ENCODE peak calls at places on chromosomes 2 and 18, in five cellular contexts. One of them, this sample, is unnamed.
A peak's percentile ranks its signal among the peaks of the same experiment; 100 is the strongest.

GRCh38 chr2:131419447-131419846 is 55.5 kb upstream of the RAB6D start:
- DNase-seq in A549: no peak
- DNase-seq in CD4-positive, alpha-beta T cell: no peak
- DNase-seq in pancreas: no peak
- DNase-seq in adrenal gland: no peak
- DNase-seq in this sample: no peak

GRCh38 chr18:25229080-25229479 is 122.9 kb downstream of the ZNF521 start:
- DNase-seq in A549: no peak
- DNase-seq in CD4-positive, alpha-beta T cell: no peak
- DNase-seq in pancreas: no peak
- DNase-seq in adrenal gland: peak; percentile 30
- DNase-seq in this sample: no peak

GRCh38 chr2:171390941-171391516 is 42.8 kb downstream of the METTL8 start:
- DNase-seq in A549: peak; percentile 31
- DNase-seq in CD4-positive, alpha-beta T cell: no peak
- DNase-seq in pancreas: no peak
- DNase-seq in adrenal gland: no peak
- DNase-seq in this sample: no peak

GRCh38 chr18:59298871-59299270 is 19.6 kb downstream of the CPLX4 start:
- DNase-seq in A549: no peak
- DNase-seq in CD4-positive, alpha-beta T cell: no peak
- DNase-seq in pancreas: no peak
- DNase-seq in adrenal gland: no peak
- DNase-seq in this sample: no peak

GRCh38 chr2:189613650-189614420 is 33.2 kb upstream of the SLC40A1 start:
- DNase-seq in A549: peak; percentile 37
- DNase-seq in CD4-positive, alpha-beta T cell: no peak
- DNase-seq in pancreas: no peak
- DNase-seq in adrenal gland: peak; percentile 56
- DNase-seq in this sample: no peak

GRCh38 chr18:32429427-32429826 is 41.3 kb downstream of the GAREM1 start:
- DNase-seq in A549: no peak
- DNase-seq in CD4-positive, alpha-beta T cell: no peak
- DNase-seq in pancreas: no peak
- DNase-seq in adrenal gland: no peak
- DNase-seq in this sample: no peak

GRCh38 chr18:59502899-59503245 is 143.8 kb upstream of the LMAN1 start:
- DNase-seq in A549: no peak
- DNase-seq in CD4-positive, alpha-beta T cell: no peak
- DNase-seq in pancreas: no peak
- DNase-seq in adrenal gland: no peak
- DNase-seq in this sample: no peak

GRCh38 chr18:46264255-46264654 is 160.1 kb downstream of the HAUS1 start:
- DNase-seq in A549: peak; percentile 42
- DNase-seq in CD4-positive, alpha-beta T cell: no peak
- DNase-seq in pancreas: no peak
- DNase-seq in adrenal gland: no peak
- DNase-seq in this sample: no peak

GRCh38 chr2:239736358-239737143 is 288.6 kb downstream of the NDUFA10 start:
- DNase-seq in A549: no peak
- DNase-seq in CD4-positive, alpha-beta T cell: no peak
- DNase-seq in pancreas: no peak
- DNase-seq in adrenal gland: no peak
- DNase-seq in this sample: no peak

GRCh38 chr2:72859831-72860262 is 27.4 kb upstream of the SPR start:
- DNase-seq in A549: peak; percentile 80
- DNase-seq in CD4-positive, alpha-beta T cell: peak; percentile 50
- DNase-seq in pancreas: peak; percentile 59
- DNase-seq in adrenal gland: peak; percentile 45
- DNase-seq in this sample: peak; percentile 74

GRCh38 chr2:31675485-31675901 is 94.8 kb upstream of the SRD5A2 start:
- DNase-seq in A549: peak; percentile 55
- DNase-seq in CD4-positive, alpha-beta T cell: no peak
- DNase-seq in pancreas: no peak
- DNase-seq in adrenal gland: no peak
- DNase-seq in this sample: no peak
- TF ChIP-seq CTCF in A549: peak; percentile 48
- TF ChIP-seq CTCF in CD4-positive, alpha-beta T cell: no peak
- TF ChIP-seq CTCF in pancreas: no peak
- TF ChIP-seq CTCF in adrenal gland: no peak
- TF ChIP-seq CTCF in this sample: no peak

DNA sequence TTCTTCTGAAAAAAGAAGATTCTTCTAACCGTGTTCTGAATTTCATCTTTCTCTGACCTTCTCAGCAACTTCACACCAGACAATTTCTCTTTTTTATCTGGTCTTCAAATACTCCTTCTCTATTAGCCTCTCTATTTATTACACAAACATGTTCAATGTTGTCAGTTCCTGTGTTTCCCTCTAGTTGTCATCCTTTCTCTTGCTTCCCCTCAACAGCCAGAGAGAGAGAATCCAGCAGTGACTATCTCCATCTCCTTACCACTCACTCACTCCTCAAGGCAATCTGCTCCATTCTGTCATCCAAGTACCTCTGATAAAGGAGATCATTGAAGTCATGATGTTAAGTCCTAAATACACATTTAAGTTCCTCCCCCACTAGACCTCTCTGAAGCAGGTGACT is 491.9 kb upstream of the CHAC2 start:
- DNase-seq in A549: no peak
- DNase-seq in CD4-positive, alpha-beta T cell: no peak
- DNase-seq in pancreas: no peak
- DNase-seq in adrenal gland: no peak
- DNase-seq in this sample: no peak
- TF ChIP-seq CTCF in A549: no peak
- TF ChIP-seq CTCF in CD4-positive, alpha-beta T cell: no peak
- TF ChIP-seq CTCF in pancreas: no peak
- TF ChIP-seq CTCF in adrenal gland: no peak
- TF ChIP-seq CTCF in this sample: no peak

GRCh38 chr2:77387324-77387723 is 134.9 kb downstream of the LRRTM4 start:
- DNase-seq in A549: no peak
- DNase-seq in CD4-positive, alpha-beta T cell: no peak
- DNase-seq in pancreas: no peak
- DNase-seq in adrenal gland: no peak
- DNase-seq in this sample: no peak
- TF ChIP-seq CTCF in A549: no peak
- TF ChIP-seq CTCF in CD4-positive, alpha-beta T cell: no peak
- TF ChIP-seq CTCF in pancreas: no peak
- TF ChIP-seq CTCF in adrenal gland: no peak
- TF ChIP-seq CTCF in this sample: no peak

DNA sequence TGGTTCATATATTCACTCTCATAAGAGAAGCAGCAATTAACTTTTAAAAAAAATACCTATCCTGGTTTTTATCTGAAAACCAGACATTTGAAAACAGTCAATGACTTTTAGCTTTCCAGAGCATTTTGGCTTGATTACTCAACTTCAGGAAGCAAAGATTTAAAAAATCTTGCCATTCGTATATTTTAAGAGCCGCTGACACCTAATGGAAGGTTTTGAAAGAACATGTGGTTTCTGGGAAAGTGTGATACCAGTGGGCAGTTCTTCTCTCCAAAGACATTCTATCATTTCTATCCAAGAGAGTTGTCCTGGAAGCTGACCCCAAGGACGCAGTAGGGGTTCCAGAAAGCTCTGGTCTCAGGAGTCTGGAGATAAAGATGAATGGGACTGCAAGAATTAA is 234.7 kb downstream of the TTC32 start:
- DNase-seq in A549: peak; percentile 64
- DNase-seq in CD4-positive, alpha-beta T cell: no peak
- DNase-seq in pancreas: no peak
- DNase-seq in adrenal gland: no peak
- DNase-seq in this sample: no peak
- TF ChIP-seq CTCF in A549: peak; percentile 76
- TF ChIP-seq CTCF in CD4-positive, alpha-beta T cell: no peak
- TF ChIP-seq CTCF in pancreas: no peak
- TF ChIP-seq CTCF in adrenal gland: no peak
- TF ChIP-seq CTCF in this sample: no peak

DNA sequence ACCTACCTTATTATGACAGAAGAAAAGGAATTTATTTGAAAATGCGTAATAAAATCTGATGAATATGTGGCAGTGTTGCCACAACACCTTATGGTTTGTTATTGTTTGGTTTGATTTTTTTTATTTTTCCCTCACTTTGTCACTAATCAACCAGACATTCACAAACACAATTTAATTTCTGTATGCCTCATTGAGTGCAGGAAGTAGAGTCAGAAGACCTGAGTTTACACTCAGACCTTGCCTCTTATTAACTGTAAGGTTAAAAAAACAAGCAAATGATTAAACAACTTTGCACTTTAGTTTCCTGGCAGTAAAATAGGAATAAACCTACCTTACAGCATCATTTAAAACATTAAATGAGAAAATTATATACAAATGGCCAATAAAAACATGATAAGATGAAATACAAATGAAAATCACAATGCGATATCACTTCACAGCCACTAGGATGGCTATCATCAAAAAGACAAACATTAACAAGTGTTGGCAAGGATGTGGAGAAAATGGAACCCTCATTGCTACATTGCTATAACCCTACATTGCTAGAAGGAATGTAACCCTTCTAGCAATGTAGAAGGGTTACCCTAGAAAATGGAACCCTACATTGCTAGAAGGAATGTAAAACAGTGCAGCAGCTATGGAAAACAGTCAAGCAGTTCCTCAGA is 3.3 kb downstream of the SESTD1 start:
- DNase-seq in A549: no peak
- DNase-seq in CD4-positive, alpha-beta T cell: no peak
- DNase-seq in pancreas: no peak
- DNase-seq in adrenal gland: no peak
- DNase-seq in this sample: no peak
- TF ChIP-seq CTCF in A549: no peak
- TF ChIP-seq CTCF in CD4-positive, alpha-beta T cell: no peak
- TF ChIP-seq CTCF in pancreas: no peak
- TF ChIP-seq CTCF in adrenal gland: no peak
- TF ChIP-seq CTCF in this sample: peak; percentile 30

GRCh38 chr2:97011977-97012569 is 25.7 kb upstream of the FAM178B start:
- DNase-seq in A549: peak; percentile 72
- DNase-seq in CD4-positive, alpha-beta T cell: no peak
- DNase-seq in pancreas: no peak
- DNase-seq in adrenal gland: peak; percentile 43
- DNase-seq in this sample: no peak
- TF ChIP-seq CTCF in A549: peak; percentile 58
- TF ChIP-seq CTCF in CD4-positive, alpha-beta T cell: peak; percentile 58
- TF ChIP-seq CTCF in pancreas: peak; percentile 14
- TF ChIP-seq CTCF in adrenal gland: peak; percentile 54
- TF ChIP-seq CTCF in this sample: no peak

DNA sequence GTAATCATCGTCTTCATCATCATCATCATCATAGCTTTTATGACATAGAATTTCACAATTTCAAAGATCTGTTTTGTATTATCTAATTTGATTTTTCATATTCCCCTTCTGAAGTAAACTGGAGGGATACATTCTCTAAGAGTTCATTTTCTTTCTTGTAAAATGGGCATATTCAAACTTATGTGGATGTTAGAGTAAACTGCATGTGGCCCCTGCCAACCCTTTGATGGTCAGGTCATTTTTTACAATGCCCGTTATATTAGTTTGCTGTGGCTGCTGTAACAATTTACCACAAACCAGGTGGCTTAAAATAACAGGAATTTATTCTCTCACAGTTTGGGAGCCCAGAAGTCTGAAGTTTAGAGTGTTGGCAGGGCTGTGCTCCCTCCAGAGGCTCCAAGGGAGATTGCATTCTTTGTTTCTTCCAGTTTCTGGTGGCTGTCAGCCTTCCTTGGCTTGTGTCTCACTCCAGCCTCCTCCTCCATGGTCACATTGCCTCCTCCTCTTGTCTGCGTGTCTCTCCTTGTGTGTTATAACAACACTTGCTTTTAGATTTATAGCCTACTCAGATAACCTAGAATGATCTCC is 127.5 kb upstream of the MMADHC start:
- DNase-seq in A549: peak; percentile 54
- DNase-seq in CD4-positive, alpha-beta T cell: no peak
- DNase-seq in pancreas: no peak
- DNase-seq in adrenal gland: no peak
- DNase-seq in this sample: no peak
- TF ChIP-seq CTCF in A549: peak; percentile 51
- TF ChIP-seq CTCF in CD4-positive, alpha-beta T cell: no peak
- TF ChIP-seq CTCF in pancreas: no peak
- TF ChIP-seq CTCF in adrenal gland: peak; percentile 56
- TF ChIP-seq CTCF in this sample: no peak

GRCh38 chr2:63048367-63049171 is 2.1 kb upstream of the OTX1 start:
- DNase-seq in A549: no peak
- DNase-seq in CD4-positive, alpha-beta T cell: no peak
- DNase-seq in pancreas: peak; percentile 68
- DNase-seq in adrenal gland: no peak
- DNase-seq in this sample: peak; percentile 56

GRCh38 chr2:63050186-63050915 is at the start of gene OTX1:
- DNase-seq in A549: peak; percentile 85
- DNase-seq in CD4-positive, alpha-beta T cell: no peak
- DNase-seq in pancreas: peak; percentile 90
- DNase-seq in adrenal gland: peak; percentile 57
- DNase-seq in this sample: peak; percentile 44

GRCh38 chr2:63047193-63047533 is 3.5 kb upstream of the OTX1 start:
- DNase-seq in A549: no peak
- DNase-seq in CD4-positive, alpha-beta T cell: no peak
- DNase-seq in pancreas: no peak
- DNase-seq in adrenal gland: no peak
- DNase-seq in this sample: no peak

GRCh38 chr2:63049291-63050185 is 1.1 kb upstream of the OTX1 start:
- DNase-seq in A549: peak; percentile 64
- DNase-seq in CD4-positive, alpha-beta T cell: no peak
- DNase-seq in pancreas: peak; percentile 60
- DNase-seq in adrenal gland: no peak
- DNase-seq in this sample: no peak

DNA sequence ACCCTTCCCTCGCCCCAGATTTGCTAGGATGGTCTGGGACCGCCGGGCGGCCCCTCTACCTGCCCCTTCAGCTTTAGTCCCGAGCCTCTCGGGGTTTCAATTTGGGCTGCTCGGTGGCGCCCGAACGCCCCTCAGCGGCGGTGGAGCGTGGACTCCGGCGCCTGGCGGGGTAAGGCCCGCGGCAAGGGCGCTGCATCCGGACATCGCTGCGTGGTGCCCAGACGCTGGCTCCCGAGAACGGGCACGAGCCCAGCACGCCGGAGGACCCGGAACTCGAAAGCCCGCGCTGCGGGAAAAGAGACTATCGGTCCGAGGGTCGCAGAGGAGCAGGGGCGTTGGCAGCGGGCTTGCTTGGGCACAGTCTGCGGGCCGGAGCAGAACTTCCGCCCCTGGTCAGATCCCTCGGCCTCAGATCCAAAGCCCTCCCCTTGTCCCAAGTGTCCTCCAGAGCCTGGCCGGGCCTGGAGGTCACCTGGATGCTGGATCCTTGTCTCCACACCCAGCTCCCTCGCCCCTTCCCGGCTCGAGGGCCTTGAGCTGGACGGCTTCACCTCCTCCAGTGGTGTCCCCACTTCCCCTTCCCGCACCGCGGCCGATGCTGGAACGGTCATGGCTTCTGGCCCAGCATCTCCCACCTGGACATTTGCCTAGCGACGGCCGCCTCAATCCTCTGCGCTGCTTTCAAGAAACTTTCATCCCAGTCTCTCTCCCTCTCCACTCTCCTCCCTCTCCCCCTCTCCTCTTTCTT is 2.9 kb upstream of the OTX1 start:
- DNase-seq in A549: no peak
- DNase-seq in CD4-positive, alpha-beta T cell: no peak
- DNase-seq in pancreas: peak; percentile 57
- DNase-seq in adrenal gland: no peak
- DNase-seq in this sample: no peak
- TF ChIP-seq CTCF in A549: no peak
- TF ChIP-seq CTCF in CD4-positive, alpha-beta T cell: no peak
- TF ChIP-seq CTCF in pancreas: no peak
- TF ChIP-seq CTCF in adrenal gland: no peak
- TF ChIP-seq CTCF in this sample: no peak

This sample was measured in mesothelial cell of epicardium.